ENCODE peak calls at places on chromosome 12, in five cellular contexts. Y is GM03348; U is mesenchymal stem cell; W is IMR-90; J is stimulated activated naive CD4-positive, alpha-beta T cell. L is an unnamed sample.

GRCh38 chr12:10562306-10562933 is 51.0 kb downstream of the MAGOHB start:
- DNase-seq in Y (peak; percentile 55), U (peak; percentile 45), W (peak; percentile 54), J (no peak), L (no peak)

GRCh38 chr12:77344651-77345050 is 279.3 kb upstream of the E2F7 start:
- DNase-seq in Y (no peak), U (no peak), W (no peak), J (no peak), L (no peak)

GRCh38 chr12:31322651-31323248 is 3.2 kb downstream of the SINHCAF start:
- DNase-seq in Y (no peak), U (peak; percentile 70), W (peak; percentile 59), J (no peak), L (peak; percentile 15)

GRCh38 chr12:127165567-127166392 is 1101.2 kb upstream of the TMEM132C start:
- DNase-seq in Y (peak; percentile 95), U (peak; percentile 73), W (peak; percentile 57), J (peak; percentile 66), L (peak; percentile 57)

GRCh38 chr12:64039285-64039871 is 182.7 kb downstream of the KICS2 start:
- DNase-seq in Y (peak; percentile 23), U (peak; percentile 30), W (peak; percentile 74), J (no peak), L (no peak)

GRCh38 chr12:19031032-19031431 is 98.5 kb upstream of the PLEKHA5 start:
- DNase-seq in Y (peak; percentile 83), U (peak; percentile 89), W (peak; percentile 85), J (no peak), L (peak; percentile 81)

GRCh38 chr12:55771736-55772135 is 28.8 kb downstream of the GDF11 start:
- DNase-seq in Y (no peak), U (no peak), W (no peak), J (no peak), L (no peak)

GRCh38 chr12:20367731-20368652 is at the start of gene PDE3A:
- DNase-seq in Y (peak; percentile 83), U (peak; percentile 91), W (peak; percentile 73), J (no peak), L (peak; percentile 85)

GRCh38 chr12:6038160-6038559 is 86.3 kb downstream of the VWF start:
- DNase-seq in Y (peak; percentile 70), U (peak; percentile 62), W (peak; percentile 76), J (peak; percentile 14), L (no peak)

GRCh38 chr12:39393179-39393578 is 49.7 kb downstream of the KIF21A start:
- DNase-seq in Y (no peak), U (no peak), W (no peak), J (no peak), L (no peak)

GRCh38 chr12:89576572-89577220 is 50.8 kb upstream of the POC1B start:
- DNase-seq in Y (no peak), U (no peak), W (no peak), J (no peak), L (no peak)

GRCh38 chr12:2284321-2284813 is 231.6 kb downstream of the CACNA1C start:
- DNase-seq in Y (peak; percentile 76), U (peak; percentile 65), W (peak; percentile 84), J (no peak), L (peak; percentile 61)

GRCh38 chr12:6570264-6570887 is 2.3 kb upstream of the NOP2 start:
- DNase-seq in Y (peak; percentile 65), U (peak; percentile 61), W (no peak), J (peak; percentile 16), L (peak; percentile 47)

GRCh38 chr12:53782093-53782703 is 30.4 kb upstream of the CISTR start:
- DNase-seq in Y (no peak), U (no peak), W (no peak), J (no peak), L (no peak)

GRCh38 chr12:108065061-108065460 is 64.0 kb upstream of the WSCD2 start:
- DNase-seq in Y (no peak), U (no peak), W (no peak), J (no peak), L (no peak)

GRCh38 chr12:131449027-131449426 is 261.9 kb upstream of the SFSWAP start:
- DNase-seq in Y (no peak), U (no peak), W (no peak), J (no peak), L (no peak)

GRCh38 chr12:7321624-7322023 is 17.8 kb downstream of the ACSM4 start:
- DNase-seq in Y (no peak), U (no peak), W (no peak), J (no peak), L (no peak)

GRCh38 chr12:460301-461230 is 827 bp downstream of the B4GALNT3 start:
- DNase-seq in Y (peak; percentile 52), U (peak; percentile 32), W (no peak), J (peak; percentile 27), L (peak; percentile 25)

GRCh38 chr12:27866382-27867101 is 86.5 kb upstream of the MANSC4 start:
- DNase-seq in Y (peak; percentile 26), U (peak; percentile 83), W (peak; percentile 70), J (no peak), L (peak; percentile 20)

GRCh38 chr12:7923241-7924236 is 12.4 kb downstream of the SLC2A3 start:
- DNase-seq in Y (no peak), U (no peak), W (no peak), J (no peak), L (no peak)

GRCh38 chr12:45655186-45655585 is 74.3 kb upstream of the ARID2 start:
- DNase-seq in Y (no peak), U (no peak), W (peak; percentile 47), J (peak; percentile 54), L (no peak)

GRCh38 chr12:117394491-117394890 is 33.1 kb upstream of the NOS1 start:
- DNase-seq in Y (no peak), U (no peak), W (no peak), J (no peak), L (no peak)

GRCh38 chr12:20421338-20421890 is 53.1 kb downstream of the PDE3A start:
- DNase-seq in Y (no peak), U (no peak), W (no peak), J (no peak), L (no peak)

GRCh38 chr12:79454338-79454777 is 236.4 kb downstream of the PAWR start:
- DNase-seq in Y (no peak), U (peak; percentile 63), W (peak; percentile 78), J (no peak), L (no peak)

GRCh38 chr12:14957769-14958168 is 3.6 kb downstream of the ARHGDIB start:
- DNase-seq in Y (no peak), U (no peak), W (no peak), J (no peak), L (no peak)

GRCh38 chr12:52916225-52916624 is 11.3 kb upstream of the KRT8 start:
- DNase-seq in Y (no peak), U (no peak), W (no peak), J (no peak), L (no peak)

GRCh38 chr12:117674313-117674712 is 294.5 kb downstream of the KSR2 start:
- DNase-seq in Y (no peak), U (peak; percentile 16), W (no peak), J (no peak), L (no peak)

GRCh38 chr12:91813701-91814100 is 331.9 kb downstream of the BTG1 start:
- DNase-seq in Y (no peak), U (peak; percentile 10), W (peak; percentile 40), J (no peak), L (no peak)

GRCh38 chr12:110199360-110200123 is 75.4 kb downstream of the IFT81 start:
- DNase-seq in Y (peak; percentile 24), U (peak; percentile 74), W (peak; percentile 78), J (no peak), L (peak; percentile 27)

GRCh38 chr12:23376238-23376637 is 573.2 kb downstream of the SOX5 start:
- DNase-seq in Y (no peak), U (no peak), W (no peak), J (no peak), L (no peak)

L was measured in hepatic stellate cell.